ENCODE peak calls at places on chromosomes 6 and 20, in seven cellular contexts. M is NCI-H69; B is heart left ventricle; W is HS-27A; K is amniotic epithelial cell; Z is CD4-positive, CD25-positive, alpha-beta regulatory T cell; V is HEK293T. E is an unnamed sample.

GRCh38 chr6:99846021-99846420 is 148.0 kb downstream of the MCHR2 start:
- DNase-seq in M (no peak), B (no peak), W (no peak), K (no peak), Z (no peak), V (no peak), E (no peak)

GRCh38 chr6:146433881-146434741 is 109.5 kb upstream of the RAB32 start:
- DNase-seq in M (peak), B (no peak), W (no peak), K (peak), Z (no peak), V (no peak), E (no peak)

GRCh38 chr6:105675715-105676397 is 273.0 kb upstream of the PREP start:
- DNase-seq in M (peak), B (no peak), W (peak), K (peak), Z (no peak), V (no peak), E (no peak)

GRCh38 chr6:46290435-46290834 is 119.7 kb upstream of the ENPP5 start:
- DNase-seq in M (peak), B (no peak), W (no peak), K (peak), Z (no peak), V (no peak), E (no peak)

GRCh38 chr6:42326248-42326647 is 108.6 kb upstream of the MRPS10 start:
- DNase-seq in M (peak), B (no peak), W (no peak), K (no peak), Z (no peak), V (no peak), E (no peak)

GRCh38 chr6:33697845-33698244 is 13.7 kb downstream of the UQCC2 start:
- DNase-seq in M (no peak), B (no peak), W (no peak), K (no peak), Z (no peak), V (no peak), E (no peak)

GRCh38 chr20:58099291-58099915 is 129.1 kb downstream of the ANKRD60 start:
- DNase-seq in M (no peak), B (no peak), W (no peak), K (no peak), Z (no peak), V (no peak), E (no peak)

GRCh38 chr20:17935186-17935585 is 33.4 kb downstream of the SNX5 start:
- DNase-seq in M (no peak), B (no peak), W (no peak), K (peak), Z (no peak), V (no peak), E (no peak)

GRCh38 chr20:44231713-44232468 is 15.2 kb upstream of the GDAP1L1 start:
- DNase-seq in M (peak), B (no peak), W (no peak), K (no peak), Z (no peak), V (no peak), E (no peak)